ENCODE peak calls at places on chromosomes 1 and 21, in five cellular contexts. One of them, this sample, is unnamed.

GRCh38 chr1:199774433-199775089 is 252.9 kb upstream of the NR5A2 start:
- DNase-seq in thyroid gland: peak
- DNase-seq in nephron progenitor cell: no peak
- DNase-seq in spleen: no peak
- DNase-seq in astrocyte of the cerebellum: peak
- DNase-seq in this sample: no peak

GRCh38 chr21:35222021-35222420 is 172.9 kb upstream of the RUNX1 start:
- DNase-seq in thyroid gland: no peak
- DNase-seq in nephron progenitor cell: no peak
- DNase-seq in spleen: no peak
- DNase-seq in astrocyte of the cerebellum: no peak
- DNase-seq in this sample: no peak

GRCh38 chr1:185063719-185064118 is 18.4 kb downstream of the RNF2 start:
- DNase-seq in thyroid gland: no peak
- DNase-seq in nephron progenitor cell: no peak
- DNase-seq in spleen: no peak
- DNase-seq in astrocyte of the cerebellum: no peak
- DNase-seq in this sample: no peak

GRCh38 chr1:65630855-65631254 is 161.8 kb upstream of the PDE4B start:
- DNase-seq in thyroid gland: no peak
- DNase-seq in nephron progenitor cell: no peak
- DNase-seq in spleen: no peak
- DNase-seq in astrocyte of the cerebellum: no peak
- DNase-seq in this sample: no peak

GRCh38 chr1:220278991-220279390 is 6.7 kb upstream of the RAB3GAP2 start:
- DNase-seq in thyroid gland: no peak
- DNase-seq in nephron progenitor cell: no peak
- DNase-seq in spleen: no peak
- DNase-seq in astrocyte of the cerebellum: peak
- DNase-seq in this sample: no peak

GRCh38 chr1:221263831-221264767 is 384.9 kb downstream of the HLX start:
- DNase-seq in thyroid gland: peak
- DNase-seq in nephron progenitor cell: peak
- DNase-seq in spleen: no peak
- DNase-seq in astrocyte of the cerebellum: peak
- DNase-seq in this sample: no peak

GRCh38 chr1:97063532-97063931 is 341.9 kb downstream of the PTBP2 start:
- DNase-seq in thyroid gland: no peak
- DNase-seq in nephron progenitor cell: no peak
- DNase-seq in spleen: no peak
- DNase-seq in astrocyte of the cerebellum: no peak
- DNase-seq in this sample: no peak

GRCh38 chr21:45822429-45823099 is 159.0 kb upstream of the COL6A1 start:
- DNase-seq in thyroid gland: no peak
- DNase-seq in nephron progenitor cell: no peak
- DNase-seq in spleen: no peak
- DNase-seq in astrocyte of the cerebellum: no peak
- DNase-seq in this sample: no peak

GRCh38 chr21:26686278-26686677 is 113.2 kb upstream of the CYYR1 start:
- DNase-seq in thyroid gland: no peak
- DNase-seq in nephron progenitor cell: no peak
- DNase-seq in spleen: peak
- DNase-seq in astrocyte of the cerebellum: peak
- DNase-seq in this sample: no peak

GRCh38 chr21:44290327-44291077 is 4.8 kb downstream of the AIRE start:
- DNase-seq in thyroid gland: no peak
- DNase-seq in nephron progenitor cell: no peak
- DNase-seq in spleen: peak
- DNase-seq in astrocyte of the cerebellum: no peak
- DNase-seq in this sample: no peak

GRCh38 chr1:204104331-204105222 is 31.7 kb downstream of the SOX13 start:
- DNase-seq in thyroid gland: no peak
- DNase-seq in nephron progenitor cell: no peak
- DNase-seq in spleen: peak
- DNase-seq in astrocyte of the cerebellum: no peak
- DNase-seq in this sample: no peak

GRCh38 chr1:201190005-201190404 is 619 bp upstream of the IGFN1 start:
- DNase-seq in thyroid gland: no peak
- DNase-seq in nephron progenitor cell: no peak
- DNase-seq in spleen: peak
- DNase-seq in astrocyte of the cerebellum: no peak
- DNase-seq in this sample: no peak

GRCh38 chr1:178530037-178530402 is 17.1 kb downstream of the TEX35 start:
- DNase-seq in thyroid gland: no peak
- DNase-seq in nephron progenitor cell: no peak
- DNase-seq in spleen: peak
- DNase-seq in astrocyte of the cerebellum: no peak
- DNase-seq in this sample: no peak

GRCh38 chr1:113783254-113784103 is 24.2 kb upstream of the PHTF1 start:
- DNase-seq in thyroid gland: peak
- DNase-seq in nephron progenitor cell: no peak
- DNase-seq in spleen: no peak
- DNase-seq in astrocyte of the cerebellum: no peak
- DNase-seq in this sample: no peak

GRCh38 chr1:26530898-26531598 is 1.5 kb downstream of the RPS6KA1 start:
- DNase-seq in thyroid gland: peak
- DNase-seq in nephron progenitor cell: peak
- DNase-seq in spleen: peak
- DNase-seq in astrocyte of the cerebellum: peak
- DNase-seq in this sample: no peak

GRCh38 chr1:206062464-206062863 is 9.5 kb downstream of the RHEX start:
- DNase-seq in thyroid gland: no peak
- DNase-seq in nephron progenitor cell: no peak
- DNase-seq in spleen: no peak
- DNase-seq in astrocyte of the cerebellum: no peak
- DNase-seq in this sample: no peak

GRCh38 chr1:6251233-6251632 is 7.3 kb downstream of the HES3 start:
- DNase-seq in thyroid gland: no peak
- DNase-seq in nephron progenitor cell: no peak
- DNase-seq in spleen: no peak
- DNase-seq in astrocyte of the cerebellum: no peak
- DNase-seq in this sample: no peak
- TF ChIP-seq CTCF in thyroid gland: no peak
- TF ChIP-seq CTCF in nephron progenitor cell: no peak
- TF ChIP-seq CTCF in spleen: no peak
- TF ChIP-seq CTCF in astrocyte of the cerebellum: no peak
- TF ChIP-seq CTCF in this sample: no peak

GRCh38 chr1:21244986-21245687 is 45.1 kb downstream of the ECE1 start:
- DNase-seq in thyroid gland: no peak
- DNase-seq in nephron progenitor cell: no peak
- DNase-seq in spleen: no peak
- DNase-seq in astrocyte of the cerebellum: no peak
- DNase-seq in this sample: no peak
- TF ChIP-seq CTCF in thyroid gland: peak
- TF ChIP-seq CTCF in nephron progenitor cell: peak
- TF ChIP-seq CTCF in spleen: no peak
- TF ChIP-seq CTCF in astrocyte of the cerebellum: peak
- TF ChIP-seq CTCF in this sample: peak

DNA sequence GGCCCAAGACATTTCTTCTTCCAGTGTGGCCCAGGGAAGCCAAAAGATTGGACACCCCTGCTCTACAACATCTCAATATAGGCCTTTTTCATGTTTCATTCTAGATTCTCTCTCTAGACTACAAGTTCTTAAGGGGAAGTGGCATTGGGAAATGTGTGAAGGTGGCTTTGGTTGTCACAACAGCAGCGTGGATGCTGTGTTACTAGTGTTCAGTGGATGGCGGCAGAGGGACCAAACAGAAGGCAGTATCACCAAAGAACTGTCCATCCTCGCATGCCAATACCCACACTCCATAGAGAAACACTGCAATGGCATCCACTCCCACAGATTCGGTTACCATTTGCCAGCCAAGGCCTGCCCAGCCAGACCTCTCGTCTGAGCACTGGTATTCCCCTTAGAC is 24.3 kb upstream of the IFNAR2 start:
- DNase-seq in thyroid gland: no peak
- DNase-seq in nephron progenitor cell: no peak
- DNase-seq in spleen: no peak
- DNase-seq in astrocyte of the cerebellum: no peak
- DNase-seq in this sample: no peak
- TF ChIP-seq CTCF in thyroid gland: no peak
- TF ChIP-seq CTCF in nephron progenitor cell: no peak
- TF ChIP-seq CTCF in spleen: no peak
- TF ChIP-seq CTCF in astrocyte of the cerebellum: no peak
- TF ChIP-seq CTCF in this sample: no peak

GRCh38 chr1:59445040-59445439 is 148.1 kb downstream of the FGGY start:
- DNase-seq in thyroid gland: peak
- DNase-seq in nephron progenitor cell: no peak
- DNase-seq in spleen: no peak
- DNase-seq in astrocyte of the cerebellum: no peak
- DNase-seq in this sample: no peak
- TF ChIP-seq CTCF in thyroid gland: no peak
- TF ChIP-seq CTCF in nephron progenitor cell: no peak
- TF ChIP-seq CTCF in spleen: no peak
- TF ChIP-seq CTCF in astrocyte of the cerebellum: no peak
- TF ChIP-seq CTCF in this sample: no peak

DNA sequence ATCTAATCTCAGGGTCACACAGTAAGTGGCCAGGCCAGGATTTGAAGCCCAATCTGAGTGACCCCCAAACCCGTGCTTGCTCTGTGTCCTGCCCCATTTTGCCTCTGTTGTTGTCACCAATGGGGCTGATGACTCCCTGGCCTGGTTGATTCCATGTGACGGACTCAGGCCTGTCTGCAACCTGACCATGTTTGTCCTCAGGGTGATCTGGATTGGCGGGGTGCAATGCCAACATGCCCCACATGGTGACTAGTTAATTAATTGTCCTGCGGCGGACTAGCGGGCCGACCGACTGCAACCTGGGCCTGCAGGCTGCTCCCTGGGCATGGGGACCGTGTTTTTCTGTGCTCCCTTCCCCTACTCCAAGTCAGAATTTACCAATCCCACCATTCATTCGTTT is 256.3 kb downstream of the MATN1 start:
- DNase-seq in thyroid gland: no peak
- DNase-seq in nephron progenitor cell: no peak
- DNase-seq in spleen: peak
- DNase-seq in astrocyte of the cerebellum: no peak
- DNase-seq in this sample: no peak
- TF ChIP-seq CTCF in thyroid gland: no peak
- TF ChIP-seq CTCF in nephron progenitor cell: no peak
- TF ChIP-seq CTCF in spleen: no peak
- TF ChIP-seq CTCF in astrocyte of the cerebellum: no peak
- TF ChIP-seq CTCF in this sample: no peak

GRCh38 chr1:50332941-50333594 is 90.2 kb downstream of the DMRTA2 start:
- DNase-seq in thyroid gland: peak
- DNase-seq in nephron progenitor cell: peak
- DNase-seq in spleen: peak
- DNase-seq in astrocyte of the cerebellum: no peak
- DNase-seq in this sample: peak

GRCh38 chr1:50333595-50333974 is 89.7 kb downstream of the DMRTA2 start:
- DNase-seq in thyroid gland: peak
- DNase-seq in nephron progenitor cell: peak
- DNase-seq in spleen: peak
- DNase-seq in astrocyte of the cerebellum: no peak
- DNase-seq in this sample: peak

GRCh38 chr1:50328552-50328951 is 94.7 kb downstream of the DMRTA2 start:
- DNase-seq in thyroid gland: no peak
- DNase-seq in nephron progenitor cell: no peak
- DNase-seq in spleen: no peak
- DNase-seq in astrocyte of the cerebellum: no peak
- DNase-seq in this sample: no peak

GRCh38 chr1:50326026-50326425 is 97.2 kb downstream of the DMRTA2 start:
- DNase-seq in thyroid gland: no peak
- DNase-seq in nephron progenitor cell: no peak
- DNase-seq in spleen: no peak
- DNase-seq in astrocyte of the cerebellum: no peak
- DNase-seq in this sample: no peak

GRCh38 chr1:50329332-50329932 is 93.8 kb downstream of the DMRTA2 start:
- DNase-seq in thyroid gland: no peak
- DNase-seq in nephron progenitor cell: no peak
- DNase-seq in spleen: no peak
- DNase-seq in astrocyte of the cerebellum: no peak
- DNase-seq in this sample: no peak
- TF ChIP-seq CTCF in thyroid gland: no peak
- TF ChIP-seq CTCF in nephron progenitor cell: no peak
- TF ChIP-seq CTCF in spleen: no peak
- TF ChIP-seq CTCF in astrocyte of the cerebellum: no peak
- TF ChIP-seq CTCF in this sample: no peak